ENCODE peak calls at places on chromosomes 6 and 20, in six cellular contexts. One of them, this sample, is unnamed.

GRCh38 chr6:85641522-85641915 is 1.2 kb downstream of the SYNCRIP start:
- DNase-seq in GM06990: no peak
- DNase-seq in IMR-90: peak
- DNase-seq in tibial artery: no peak
- DNase-seq in Peyer's patch: no peak
- DNase-seq in GM20000: no peak
- DNase-seq in this sample: no peak

GRCh38 chr6:147933201-147933600 is 409.4 kb upstream of the SASH1 start:
- DNase-seq in Peyer's patch: no peak
- DNase-seq in tibial artery: no peak
- DNase-seq in GM06990: no peak
- DNase-seq in GM20000: no peak
- DNase-seq in IMR-90: no peak
- DNase-seq in this sample: no peak

GRCh38 chr20:23336476-23336875 is 14.1 kb upstream of the NXT1 start:
- DNase-seq in tibial artery: no peak
- DNase-seq in IMR-90: no peak
- DNase-seq in GM06990: no peak
- DNase-seq in GM20000: no peak
- DNase-seq in Peyer's patch: no peak
- DNase-seq in this sample: no peak

GRCh38 chr20:49562341-49563014 is 5.5 kb downstream of the PTGIS start:
- DNase-seq in tibial artery: peak
- DNase-seq in Peyer's patch: no peak
- DNase-seq in GM06990: no peak
- DNase-seq in GM20000: no peak
- DNase-seq in IMR-90: peak
- DNase-seq in this sample: no peak

GRCh38 chr20:2282181-2282580 is 13.6 kb upstream of the TGM3 start:
- DNase-seq in Peyer's patch: no peak
- DNase-seq in GM06990: no peak
- DNase-seq in IMR-90: no peak
- DNase-seq in GM20000: no peak
- DNase-seq in tibial artery: no peak
- DNase-seq in this sample: no peak

GRCh38 chr20:63775096-63775978 is 35.8 kb downstream of the SLC2A4RG start:
- DNase-seq in GM06990: no peak
- DNase-seq in tibial artery: no peak
- DNase-seq in IMR-90: peak
- DNase-seq in GM20000: no peak
- DNase-seq in Peyer's patch: no peak
- DNase-seq in this sample: no peak

GRCh38 chr6:129671442-129672344 is 38.3 kb downstream of the ARHGAP18 start:
- DNase-seq in IMR-90: no peak
- DNase-seq in tibial artery: no peak
- DNase-seq in GM06990: peak
- DNase-seq in GM20000: peak
- DNase-seq in Peyer's patch: no peak
- DNase-seq in this sample: peak

GRCh38 chr6:2791124-2792050 is 26.2 kb downstream of the WRNIP1 start:
- DNase-seq in IMR-90: peak
- DNase-seq in GM20000: peak
- DNase-seq in tibial artery: peak
- DNase-seq in GM06990: no peak
- DNase-seq in Peyer's patch: no peak
- DNase-seq in this sample: peak

GRCh38 chr6:38346291-38347079 is 293.2 kb downstream of the BTBD9 start:
- DNase-seq in GM20000: no peak
- DNase-seq in tibial artery: no peak
- DNase-seq in Peyer's patch: no peak
- DNase-seq in IMR-90: peak
- DNase-seq in GM06990: no peak
- DNase-seq in this sample: no peak

GRCh38 chr6:89471287-89471867 is 38.4 kb downstream of the ANKRD6 start:
- DNase-seq in GM06990: no peak
- DNase-seq in GM20000: no peak
- DNase-seq in Peyer's patch: no peak
- DNase-seq in IMR-90: no peak
- DNase-seq in tibial artery: no peak
- DNase-seq in this sample: no peak

GRCh38 chr20:39291301-39291700 is 329.2 kb downstream of the DHX35 start:
- DNase-seq in tibial artery: no peak
- DNase-seq in GM20000: no peak
- DNase-seq in IMR-90: no peak
- DNase-seq in Peyer's patch: no peak
- DNase-seq in GM06990: no peak
- DNase-seq in this sample: no peak

GRCh38 chr6:3912366-3913076 is 63.3 kb downstream of the FAM50B start:
- DNase-seq in IMR-90: peak
- DNase-seq in tibial artery: no peak
- DNase-seq in Peyer's patch: no peak
- DNase-seq in GM06990: no peak
- DNase-seq in GM20000: no peak
- DNase-seq in this sample: no peak

GRCh38 chr6:25254671-25255070 is 24.5 kb upstream of the CARMIL1 start:
- DNase-seq in GM20000: no peak
- DNase-seq in tibial artery: no peak
- DNase-seq in IMR-90: no peak
- DNase-seq in GM06990: no peak
- DNase-seq in Peyer's patch: no peak
- DNase-seq in this sample: no peak

GRCh38 chr6:96202571-96202970 is 186.8 kb downstream of the FUT9 start:
- DNase-seq in GM06990: no peak
- DNase-seq in tibial artery: no peak
- DNase-seq in GM20000: no peak
- DNase-seq in Peyer's patch: no peak
- DNase-seq in IMR-90: no peak
- DNase-seq in this sample: no peak

GRCh38 chr20:48921883-48922867 is 664 bp downstream of the ARFGEF2 start:
- DNase-seq in tibial artery: no peak
- DNase-seq in GM06990: no peak
- DNase-seq in GM20000: no peak
- DNase-seq in Peyer's patch: peak
- DNase-seq in IMR-90: peak
- DNase-seq in this sample: no peak

GRCh38 chr6:68634503-68635411 is at the start of gene ADGRB3:
- DNase-seq in Peyer's patch: peak
- DNase-seq in IMR-90: peak
- DNase-seq in GM06990: peak
- DNase-seq in GM20000: peak
- DNase-seq in tibial artery: peak
- DNase-seq in this sample: no peak

GRCh38 chr6:68637782-68638181 is 2.7 kb downstream of the ADGRB3 start:
- DNase-seq in GM20000: no peak
- DNase-seq in Peyer's patch: no peak
- DNase-seq in GM06990: no peak
- DNase-seq in IMR-90: no peak
- DNase-seq in tibial artery: no peak
- DNase-seq in this sample: no peak

GRCh38 chr6:68636710-68637470 is 1.8 kb downstream of the ADGRB3 start:
- DNase-seq in tibial artery: no peak
- DNase-seq in Peyer's patch: no peak
- DNase-seq in IMR-90: no peak
- DNase-seq in GM20000: no peak
- DNase-seq in GM06990: no peak
- DNase-seq in this sample: no peak

GRCh38 chr6:68635412-68635705 is 277 bp downstream of the ADGRB3 start:
- DNase-seq in GM20000: no peak
- DNase-seq in IMR-90: no peak
- DNase-seq in Peyer's patch: no peak
- DNase-seq in tibial artery: no peak
- DNase-seq in GM06990: no peak
- DNase-seq in this sample: no peak

GRCh38 chr6:68635706-68636513 is 828 bp downstream of the ADGRB3 start:
- DNase-seq in tibial artery: no peak
- DNase-seq in IMR-90: no peak
- DNase-seq in GM20000: peak
- DNase-seq in Peyer's patch: no peak
- DNase-seq in GM06990: peak
- DNase-seq in this sample: no peak
- TF ChIP-seq CTCF in tibial artery: no peak
- TF ChIP-seq CTCF in IMR-90: no peak
- TF ChIP-seq CTCF in GM20000: no peak
- TF ChIP-seq CTCF in Peyer's patch: no peak
- TF ChIP-seq CTCF in GM06990: no peak
- TF ChIP-seq CTCF in this sample: no peak

DNA sequence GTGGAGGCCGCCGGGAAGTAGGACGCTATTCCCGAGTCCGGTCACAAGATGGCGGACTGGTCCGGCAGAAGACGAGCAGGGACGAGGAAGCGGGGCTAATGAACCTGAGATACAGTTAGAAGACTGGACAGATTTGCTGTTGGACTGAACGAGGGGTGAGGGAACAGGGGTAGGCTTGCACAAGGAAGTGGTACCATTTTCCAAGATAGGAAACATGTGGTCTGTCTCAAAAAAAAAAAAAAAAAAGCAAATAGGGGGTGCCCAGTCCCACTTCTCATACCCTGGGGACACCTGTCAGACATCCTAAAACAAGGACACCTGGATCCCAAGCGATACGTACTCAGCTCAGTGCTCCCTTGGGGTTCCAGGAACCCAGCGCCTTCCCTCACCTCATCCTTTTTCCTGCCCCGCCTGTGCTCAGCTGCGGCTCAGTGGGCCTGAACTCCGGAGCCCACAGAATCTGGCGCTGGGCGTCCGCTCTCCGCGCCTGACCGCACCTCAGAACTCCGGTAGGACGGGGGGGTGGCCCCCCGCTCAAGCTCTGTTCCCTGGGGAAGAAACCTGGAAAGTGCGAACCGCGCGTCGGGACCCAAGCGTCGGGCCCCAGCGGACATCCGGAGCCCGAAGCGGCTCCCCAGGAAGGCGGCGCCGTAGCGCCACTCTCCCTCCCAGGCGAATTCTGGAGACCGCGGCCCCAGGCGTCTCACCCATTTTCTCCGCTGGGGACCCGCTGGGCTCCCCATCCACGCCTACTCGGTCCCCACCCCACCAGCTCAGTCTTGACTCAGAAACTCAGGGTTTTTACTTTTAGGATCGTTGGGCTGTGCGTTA is at the start of gene LY6G5C:
- DNase-seq in tibial artery: peak
- DNase-seq in GM20000: peak
- DNase-seq in GM06990: peak
- DNase-seq in Peyer's patch: peak
- DNase-seq in IMR-90: peak
- DNase-seq in this sample: peak
- TF ChIP-seq CTCF in tibial artery: peak
- TF ChIP-seq CTCF in GM20000: peak
- TF ChIP-seq CTCF in GM06990: peak
- TF ChIP-seq CTCF in Peyer's patch: peak
- TF ChIP-seq CTCF in IMR-90: peak
- TF ChIP-seq CTCF in this sample: peak

GRCh38 chr20:52845044-52845443 is 127.1 kb upstream of the TSHZ2 start:
- DNase-seq in IMR-90: no peak
- DNase-seq in Peyer's patch: no peak
- DNase-seq in GM20000: no peak
- DNase-seq in GM06990: no peak
- DNase-seq in tibial artery: no peak
- DNase-seq in this sample: no peak
- TF ChIP-seq CTCF in IMR-90: no peak
- TF ChIP-seq CTCF in Peyer's patch: no peak
- TF ChIP-seq CTCF in GM20000: no peak
- TF ChIP-seq CTCF in GM06990: no peak
- TF ChIP-seq CTCF in tibial artery: no peak
- TF ChIP-seq CTCF in this sample: no peak

DNA sequence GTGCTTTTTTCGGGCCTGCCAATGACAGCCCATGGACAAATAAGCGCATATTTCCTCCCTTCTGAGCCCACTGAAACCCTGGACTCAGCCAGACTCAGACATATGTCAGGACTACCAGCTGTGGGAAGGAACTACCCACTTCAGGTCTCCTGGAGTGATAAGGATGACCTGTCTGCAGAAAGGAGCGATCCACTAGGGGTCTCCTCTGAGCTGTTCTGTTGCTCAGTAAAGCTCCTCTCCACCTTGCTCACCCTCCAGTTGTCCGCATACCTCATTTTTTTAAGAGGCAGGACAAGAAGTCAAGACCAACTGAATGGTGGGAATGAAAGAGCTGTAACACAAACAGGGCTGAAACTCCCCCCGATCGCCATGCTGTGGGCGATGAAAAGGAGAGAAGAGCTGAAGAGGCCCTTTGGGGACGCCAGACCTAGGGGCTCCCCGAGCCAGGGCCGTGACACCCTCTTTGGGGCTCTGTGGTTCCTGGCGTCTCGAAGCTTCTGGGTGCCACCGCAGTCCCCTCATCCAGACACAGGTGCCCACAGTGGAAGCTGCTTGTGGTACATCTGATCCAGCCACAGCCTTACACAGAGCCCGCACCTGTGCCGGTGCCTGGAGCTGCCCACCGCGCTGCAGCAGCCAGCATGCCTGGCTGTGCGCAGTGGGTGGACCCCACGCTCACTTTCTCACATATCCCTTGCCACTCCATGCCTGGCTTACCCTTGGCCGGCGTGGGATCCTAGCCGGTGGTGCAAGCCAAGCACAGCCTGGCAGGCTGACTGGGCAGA is 68.8 kb downstream of the EYS start:
- DNase-seq in GM06990: no peak
- DNase-seq in IMR-90: no peak
- DNase-seq in Peyer's patch: no peak
- DNase-seq in tibial artery: no peak
- DNase-seq in GM20000: no peak
- DNase-seq in this sample: no peak
- TF ChIP-seq CTCF in GM06990: no peak
- TF ChIP-seq CTCF in IMR-90: no peak
- TF ChIP-seq CTCF in Peyer's patch: peak
- TF ChIP-seq CTCF in tibial artery: no peak
- TF ChIP-seq CTCF in GM20000: no peak
- TF ChIP-seq CTCF in this sample: no peak

DNA sequence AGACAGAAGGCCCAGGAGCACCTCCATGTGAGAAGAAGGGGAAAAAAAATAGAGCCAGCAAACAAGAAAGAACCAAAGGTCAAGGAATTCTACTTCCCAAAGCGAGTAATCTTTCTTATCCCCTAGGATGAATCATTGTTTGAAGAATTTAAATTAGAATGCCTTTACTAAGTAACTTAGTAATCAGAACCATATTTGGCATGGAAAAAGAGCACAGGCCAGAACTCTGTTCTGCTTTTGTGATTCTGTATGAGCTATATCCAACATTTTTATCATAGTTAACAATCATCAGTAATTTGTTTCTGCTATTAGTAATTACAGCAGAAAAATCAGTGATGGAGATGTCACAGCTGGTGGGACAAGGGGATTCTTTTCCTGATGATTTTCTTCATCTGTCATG is 228.8 kb upstream of the FAM83B start:
- DNase-seq in GM06990: no peak
- DNase-seq in GM20000: no peak
- DNase-seq in Peyer's patch: no peak
- DNase-seq in tibial artery: no peak
- DNase-seq in IMR-90: peak
- DNase-seq in this sample: no peak
- TF ChIP-seq CTCF in GM06990: no peak
- TF ChIP-seq CTCF in GM20000: no peak
- TF ChIP-seq CTCF in Peyer's patch: no peak
- TF ChIP-seq CTCF in tibial artery: no peak
- TF ChIP-seq CTCF in IMR-90: no peak
- TF ChIP-seq CTCF in this sample: no peak

GRCh38 chr6:111256646-111257045 is 169.3 kb downstream of the SLC16A10 start:
- DNase-seq in IMR-90: no peak
- DNase-seq in GM06990: no peak
- DNase-seq in GM20000: no peak
- DNase-seq in tibial artery: no peak
- DNase-seq in Peyer's patch: no peak
- DNase-seq in this sample: no peak
- TF ChIP-seq CTCF in IMR-90: peak
- TF ChIP-seq CTCF in GM06990: no peak
- TF ChIP-seq CTCF in GM20000: no peak
- TF ChIP-seq CTCF in tibial artery: no peak
- TF ChIP-seq CTCF in Peyer's patch: no peak
- TF ChIP-seq CTCF in this sample: no peak